ENCODE peak calls at places on chromosomes 3 and 15, in seven cellular contexts. D is MCF 10A, W is GM10248, F is GM13976, X is mucosa of descending colon, E is cardiac fibroblast, T is WTC11. H is an unnamed sample.

GRCh38 chr15:42048080-42048820 is 27.4 kb upstream of the PLA2G4E start:
- DNase-seq in D (peak), W (no peak), F (no peak), X (no peak), E (no peak), T (no peak), H (no peak)

GRCh38 chr3:8885806-8886205 is 77.5 kb downstream of the RAD18 start:
- DNase-seq in D (no peak), W (no peak), F (no peak), X (no peak), E (peak), T (no peak), H (no peak)

GRCh38 chr15:68384451-68385239 is 47.3 kb downstream of the ITGA11 start:
- DNase-seq in D (peak), W (no peak), F (no peak), X (no peak), E (peak), T (peak), H (no peak)

GRCh38 chr3:30567139-30567753 is 39.2 kb upstream of the TGFBR2 start:
- DNase-seq in D (no peak), W (no peak), F (no peak), X (no peak), E (no peak), T (peak), H (no peak)

GRCh38 chr3:48301814-48302194 is 31.7 kb downstream of the SPINK8 start:
- DNase-seq in D (peak), W (no peak), F (no peak), X (peak), E (peak), T (no peak), H (peak)

GRCh38 chr15:51401872-51402517 is 60.5 kb downstream of the GLDN start:
- DNase-seq in D (peak), W (peak), F (peak), X (peak), E (peak), T (peak), H (no peak)

GRCh38 chr3:194205675-194206133 is 69.8 kb downstream of the HES1 start:
- DNase-seq in D (no peak), W (no peak), F (no peak), X (no peak), E (no peak), T (peak), H (peak)

GRCh38 chr3:187012609-187013051 is 82.3 kb downstream of the ST6GAL1 start:
- DNase-seq in D (peak), W (no peak), F (no peak), X (peak), E (peak), T (no peak), H (peak)

GRCh38 chr3:24273491-24273890 is 221.2 kb downstream of the THRB start:
- DNase-seq in D (no peak), W (no peak), F (no peak), X (no peak), E (no peak), T (no peak), H (no peak)

GRCh38 chr15:50066202-50066601 is 52.8 kb downstream of the ATP8B4 start:
- DNase-seq in D (peak), W (no peak), F (no peak), X (no peak), E (peak), T (no peak), H (peak)

GRCh38 chr3:24185738-24186384 is 240.8 kb downstream of the NR1D2 start:
- DNase-seq in D (peak), W (peak), F (peak), X (peak), E (peak), T (peak), H (peak)

GRCh38 chr3:142224482-142225072 is 808 bp downstream of the GK5 start:
- DNase-seq in D (no peak), W (no peak), F (no peak), X (no peak), E (no peak), T (no peak), H (no peak)

GRCh38 chr3:16243706-16244490 is 20.8 kb downstream of the DPH3 start:
- DNase-seq in D (peak), W (no peak), F (no peak), X (no peak), E (peak), T (no peak), H (peak)

GRCh38 chr15:90004252-90004651 is 3.1 kb downstream of the ZNF710 start:
- DNase-seq in D (peak), W (no peak), F (no peak), X (no peak), E (peak), T (no peak), H (no peak)

GRCh38 chr3:49602049-49602554 is 47.8 kb downstream of the BSN start:
- DNase-seq in D (peak), W (no peak), F (no peak), X (no peak), E (no peak), T (no peak), H (no peak)

GRCh38 chr3:24608701-24609387 is 114.2 kb upstream of the THRB start:
- DNase-seq in D (no peak), W (no peak), F (no peak), X (no peak), E (peak), T (no peak), H (no peak)

GRCh38 chr3:49805884-49806701 is 3.0 kb downstream of the INKA1 start:
- DNase-seq in D (no peak), W (peak), F (peak), X (no peak), E (peak), T (peak), H (peak)

GRCh38 chr3:72523409-72524172 is 324.7 kb downstream of the SHQ1 start:
- DNase-seq in D (no peak), W (peak), F (peak), X (peak), E (peak), T (no peak), H (peak)

GRCh38 chr3:30644615-30645014 is 38.2 kb downstream of the TGFBR2 start:
- DNase-seq in D (peak), W (peak), F (peak), X (peak), E (peak), T (no peak), H (peak)

DNA sequence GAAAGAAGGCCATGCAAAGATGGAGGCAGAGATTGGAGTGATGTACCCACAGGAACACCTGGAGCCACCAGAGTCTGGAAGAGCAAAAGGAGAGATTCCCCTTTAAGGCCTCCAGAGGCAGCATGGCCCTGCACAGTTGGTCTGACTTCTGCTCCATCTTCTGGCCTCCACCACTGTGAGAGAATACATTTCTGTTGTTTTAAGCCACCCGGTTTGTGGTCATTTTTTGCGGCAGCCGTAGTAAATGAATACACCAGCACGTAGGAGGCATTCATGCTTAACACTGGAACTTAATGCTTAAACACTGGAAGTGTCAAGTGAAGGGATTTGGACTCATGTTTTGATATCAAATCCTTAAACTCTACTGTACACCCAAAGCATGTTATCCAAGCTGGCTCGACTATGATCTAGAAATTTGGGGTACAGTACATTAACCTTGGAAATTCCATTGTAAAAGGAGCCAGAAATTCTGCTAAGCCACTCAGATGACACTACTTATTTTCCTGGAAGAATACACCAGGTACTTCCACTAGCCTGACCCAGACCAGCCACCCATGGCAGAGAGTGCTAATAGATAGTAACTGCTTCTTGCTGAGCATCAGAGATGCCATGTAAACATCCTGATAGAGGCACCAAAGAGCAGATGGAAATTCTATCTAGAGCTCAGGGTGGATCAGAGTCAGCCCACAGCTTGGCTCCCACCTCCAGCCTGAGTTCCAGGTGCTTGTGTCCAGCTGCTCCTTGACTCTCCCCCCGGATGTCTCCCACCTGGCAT is 190.8 kb downstream of the ADAMTS9 start:
- DNase-seq in D (no peak), W (no peak), F (no peak), X (no peak), E (no peak), T (no peak), H (no peak)
- TF ChIP-seq CTCF in D (no peak), W (no peak), F (no peak), X (no peak), E (no peak), T (no peak), H (no peak)

DNA sequence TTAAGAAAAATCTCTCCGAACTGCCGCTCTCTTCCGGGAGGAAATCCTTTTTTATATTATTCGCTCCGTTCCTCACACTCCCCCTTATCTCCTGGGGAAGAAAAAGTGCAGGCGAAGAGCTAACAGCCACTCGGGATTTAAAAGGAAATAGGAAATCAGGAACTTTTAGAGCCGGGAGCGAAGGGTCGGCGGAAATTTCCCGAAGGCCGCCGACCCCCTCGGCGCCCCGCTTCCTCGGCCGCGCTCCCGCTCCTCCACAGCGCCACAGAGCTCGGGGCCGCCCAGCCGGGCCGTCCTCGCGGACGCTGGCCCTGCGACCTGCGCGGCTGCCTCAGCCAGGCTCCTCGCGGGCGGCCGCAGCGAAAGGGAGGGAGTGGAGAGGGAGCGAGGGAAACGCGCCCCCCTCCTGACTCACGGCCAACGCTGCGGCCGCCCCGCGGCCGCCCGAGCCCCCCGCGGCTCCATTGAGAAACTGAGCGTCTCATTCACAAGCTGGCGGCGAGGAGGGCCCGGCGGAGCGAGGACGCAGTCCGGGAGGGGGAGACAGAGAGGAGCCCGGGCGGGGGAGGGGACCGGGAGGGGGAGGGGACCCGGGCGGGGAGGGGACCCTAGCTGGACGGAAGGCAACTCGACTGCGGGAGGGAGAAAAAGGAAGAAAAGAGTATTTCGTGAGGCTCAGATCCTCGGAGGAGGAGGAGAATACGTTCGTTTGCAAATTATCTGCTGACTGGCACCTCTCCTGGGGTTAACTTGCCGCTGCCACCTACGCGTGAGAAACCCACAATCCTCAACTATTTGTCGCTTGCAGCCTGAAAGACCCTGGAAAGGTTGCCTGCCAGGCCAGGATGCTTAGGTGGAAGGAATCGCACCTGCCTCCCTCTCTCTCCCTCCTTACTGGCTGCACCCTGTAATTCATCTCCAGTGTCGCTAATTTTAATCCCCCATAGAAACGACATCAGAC is at the start of gene PTPN9:
- DNase-seq in D (peak), W (peak), F (peak), X (peak), E (peak), T (peak), H (peak)
- TF ChIP-seq CTCF in D (peak), W (peak), F (peak), X (peak), E (peak), T (no peak), H (peak)

DNA sequence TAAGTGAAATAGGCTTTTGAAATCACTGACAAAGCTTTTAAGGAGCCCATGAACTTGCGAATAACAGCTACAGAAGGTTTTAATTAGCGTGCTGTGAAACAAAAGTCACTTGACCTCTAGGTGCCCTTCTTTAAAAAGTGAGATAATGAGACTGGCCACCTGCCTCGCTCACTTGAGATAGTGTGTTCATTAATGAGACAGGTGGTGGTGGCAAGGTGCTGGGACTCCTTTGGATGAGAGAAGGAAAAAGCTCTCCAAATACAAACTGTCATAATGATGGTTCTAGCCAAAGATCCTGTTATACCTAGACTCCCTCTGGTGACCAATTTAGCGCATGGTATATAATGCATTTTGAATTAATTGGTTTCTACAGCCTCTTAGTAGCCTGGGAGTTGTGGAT is 22.7 kb upstream of the IREB2 start:
- DNase-seq in D (peak), W (no peak), F (no peak), X (no peak), E (peak), T (no peak), H (no peak)
- TF ChIP-seq CTCF in D (peak), W (no peak), F (no peak), X (no peak), E (peak), T (no peak), H (no peak)

DNA sequence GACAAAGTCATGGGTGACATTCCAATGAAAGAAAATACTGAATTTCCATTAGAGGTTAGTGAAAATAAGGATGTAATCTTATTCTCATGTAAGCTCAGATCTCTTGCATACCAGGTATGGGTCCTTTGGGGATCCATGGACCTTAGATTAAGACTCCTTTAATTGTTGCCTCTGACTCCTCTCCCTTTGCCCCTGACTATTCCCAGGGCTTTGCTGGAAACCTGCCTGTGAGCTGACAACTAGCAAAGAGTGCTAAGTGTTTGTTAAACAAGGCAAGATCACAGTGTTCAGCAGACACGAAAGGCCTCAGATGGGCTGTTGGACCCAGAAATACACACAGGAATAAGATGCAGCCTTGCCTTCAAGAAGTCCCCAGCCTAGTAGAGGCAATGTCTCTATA is 32.1 kb downstream of the ACKR2 start:
- DNase-seq in D (no peak), W (no peak), F (no peak), X (no peak), E (no peak), T (no peak), H (no peak)
- TF ChIP-seq CTCF in D (no peak), W (no peak), F (no peak), X (no peak), E (no peak), T (no peak), H (no peak)

GRCh38 chr15:70178335-70179084 is 80.8 kb upstream of the TLE3 start:
- DNase-seq in D (no peak), W (no peak), F (no peak), X (no peak), E (no peak), T (no peak), H (no peak)

GRCh38 chr15:70182858-70183695 is 85.4 kb upstream of the TLE3 start:
- DNase-seq in D (peak), W (no peak), F (no peak), X (no peak), E (no peak), T (peak), H (no peak)

GRCh38 chr15:70179309-70179892 is 81.7 kb upstream of the TLE3 start:
- DNase-seq in D (peak), W (no peak), F (no peak), X (no peak), E (peak), T (no peak), H (no peak)

GRCh38 chr15:70180186-70180875 is 82.6 kb upstream of the TLE3 start:
- DNase-seq in D (no peak), W (no peak), F (no peak), X (no peak), E (no peak), T (no peak), H (no peak)

GRCh38 chr15:70181626-70182255 is 84.0 kb upstream of the TLE3 start:
- DNase-seq in D (no peak), W (no peak), F (no peak), X (no peak), E (no peak), T (no peak), H (no peak)
- TF ChIP-seq CTCF in D (no peak), W (no peak), F (no peak), X (no peak), E (no peak), T (no peak), H (no peak)

GRCh38 chr15:22810735-22811338 is 24.4 kb downstream of the NIPA1 start:
- DNase-seq in D (no peak), W (no peak), F (no peak), X (no peak), E (no peak), T (no peak), H (no peak)

GRCh38 chr15:22810033-22810734 is 23.7 kb downstream of the NIPA1 start:
- DNase-seq in D (no peak), W (no peak), F (peak), X (no peak), E (no peak), T (no peak), H (peak)

GRCh38 chr15:22808761-22809280 is 22.4 kb downstream of the NIPA1 start:
- DNase-seq in D (no peak), W (no peak), F (no peak), X (no peak), E (no peak), T (no peak), H (no peak)

GRCh38 chr15:22813844-22814243 is 24.6 kb upstream of the NIPA2 start:
- DNase-seq in D (no peak), W (no peak), F (no peak), X (no peak), E (no peak), T (no peak), H (no peak)

DNA sequence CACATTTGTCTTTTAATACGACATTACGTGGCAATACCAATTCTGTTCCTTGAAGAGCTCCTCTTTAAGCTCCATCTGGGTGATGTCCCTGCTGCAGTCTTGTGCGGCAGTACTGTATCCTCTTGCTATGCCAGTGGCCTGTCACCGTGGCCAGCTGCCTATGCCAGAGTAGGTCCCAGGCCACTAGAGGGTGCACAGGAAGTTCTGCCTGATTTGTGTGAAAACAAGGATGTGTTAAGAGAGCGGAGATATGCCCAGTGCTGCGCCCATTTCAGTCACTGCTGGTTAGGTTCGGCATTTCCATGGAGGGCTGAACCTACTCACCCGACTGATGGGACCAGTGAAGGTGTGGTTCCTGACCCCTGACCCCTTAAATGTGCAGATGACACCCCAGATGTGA is 25.2 kb downstream of the NIPA1 start:
- DNase-seq in D (peak), W (no peak), F (no peak), X (peak), E (peak), T (peak), H (peak)
- TF ChIP-seq CTCF in D (no peak), W (peak), F (no peak), X (no peak), E (peak), T (no peak), H (no peak)

GRCh38 chr15:39767921-39768320 is 14.7 kb downstream of the FSIP1 start:
- DNase-seq in D (no peak), W (no peak), F (no peak), X (no peak), E (no peak), T (no peak), H (no peak)

GRCh38 chr15:39774688-39775267 is 7.9 kb downstream of the FSIP1 start:
- DNase-seq in D (no peak), W (no peak), F (no peak), X (no peak), E (no peak), T (no peak), H (peak)

GRCh38 chr15:39776068-39776467 is 6.6 kb downstream of the FSIP1 start:
- DNase-seq in D (no peak), W (no peak), F (no peak), X (no peak), E (no peak), T (no peak), H (no peak)

DNA sequence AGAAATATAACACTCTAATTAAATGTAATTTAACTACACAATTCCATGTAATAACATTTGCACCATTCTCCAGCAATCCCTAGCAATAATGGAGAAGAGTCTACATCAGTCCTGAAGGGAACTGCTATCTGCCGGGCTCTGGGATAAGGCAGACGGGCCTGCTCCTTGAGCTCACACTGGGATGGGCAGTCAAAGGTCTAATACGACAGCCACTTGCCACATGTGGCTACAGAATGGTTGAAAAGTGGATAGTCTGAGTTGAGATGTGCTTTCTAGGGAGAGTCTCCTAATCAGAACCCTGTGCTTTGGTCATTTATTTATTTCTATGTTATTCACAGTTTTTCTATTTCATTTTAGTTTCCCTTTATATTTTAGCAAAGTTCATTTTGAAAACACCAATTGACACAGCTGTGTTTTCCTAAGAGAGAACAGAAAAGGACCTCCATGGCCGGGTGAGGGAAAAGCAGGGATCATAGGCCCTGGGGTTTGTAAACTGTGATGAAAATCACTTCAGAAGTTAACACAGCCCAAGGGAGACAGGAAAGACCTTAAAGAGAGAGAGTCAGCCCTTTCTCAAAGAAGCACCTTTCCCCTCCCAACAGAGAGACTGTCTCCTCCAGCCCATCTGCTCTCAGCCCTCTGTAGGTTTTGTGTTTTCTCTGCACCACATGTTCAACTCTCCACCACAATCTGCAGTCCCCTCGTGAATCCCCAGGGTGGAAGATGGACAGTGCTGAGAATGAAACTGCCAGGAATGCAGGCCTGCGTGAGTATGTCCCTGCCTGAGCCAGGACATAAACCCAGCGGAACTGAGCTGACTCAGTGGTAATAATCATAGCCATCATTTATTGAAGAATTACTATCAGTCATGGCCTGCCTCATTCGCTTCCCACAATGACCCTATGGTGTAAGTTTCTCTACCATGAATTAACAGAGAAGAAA is 11.6 kb downstream of the FSIP1 start:
- DNase-seq in D (no peak), W (no peak), F (no peak), X (no peak), E (peak), T (no peak), H (no peak)
- TF ChIP-seq CTCF in D (no peak), W (no peak), F (no peak), X (no peak), E (no peak), T (no peak), H (no peak)

GRCh38 chr3:127746400-127747057 is 73.8 kb downstream of the ABTB1 start:
- DNase-seq in D (no peak), W (no peak), F (no peak), X (peak), E (no peak), T (no peak), H (no peak)
- TF ChIP-seq CTCF in D (no peak), W (no peak), F (no peak), X (no peak), E (peak), T (no peak), H (no peak)

H was measured in activated CD8-positive, alpha-beta T cell treated with anti-CD3 and anti-CD28 coated beads for 36 hours.